ENCODE peak calls at places on chromosome 16, in four cellular contexts. One of them, this sample, is unnamed.

GRCh38 chr16:75304521-75305363 is 53.3 kb upstream of the BCAR1 start:
- DNase-seq in neuronal stem cell: no peak
- DNase-seq in IMR-90: peak
- DNase-seq in H9: no peak
- DNase-seq in this sample: peak

GRCh38 chr16:4879049-4879448 is 31.8 kb downstream of the UBN1 start:
- DNase-seq in neuronal stem cell: no peak
- DNase-seq in IMR-90: no peak
- DNase-seq in H9: no peak
- DNase-seq in this sample: no peak

GRCh38 chr16:4801051-4801961 is 1.1 kb downstream of the ROGDI start:
- DNase-seq in neuronal stem cell: no peak
- DNase-seq in IMR-90: no peak
- DNase-seq in H9: no peak
- DNase-seq in this sample: no peak

GRCh38 chr16:50644730-50645129 is 36.4 kb downstream of the SNX20 start:
- DNase-seq in neuronal stem cell: no peak
- DNase-seq in IMR-90: no peak
- DNase-seq in H9: peak
- DNase-seq in this sample: no peak

GRCh38 chr16:66166451-66166850 is 200.0 kb upstream of the CDH5 start:
- DNase-seq in neuronal stem cell: no peak
- DNase-seq in IMR-90: peak
- DNase-seq in H9: no peak
- DNase-seq in this sample: no peak

GRCh38 chr16:87971933-87972332 is 20.7 kb downstream of the BANP start:
- DNase-seq in neuronal stem cell: no peak
- DNase-seq in IMR-90: no peak
- DNase-seq in H9: no peak
- DNase-seq in this sample: no peak

GRCh38 chr16:79902351-79902750 is 301.8 kb upstream of the MAF start:
- DNase-seq in neuronal stem cell: no peak
- DNase-seq in IMR-90: no peak
- DNase-seq in H9: no peak
- DNase-seq in this sample: no peak

GRCh38 chr16:59202463-59202862 is 468.3 kb upstream of the GOT2 start:
- DNase-seq in neuronal stem cell: no peak
- DNase-seq in IMR-90: no peak
- DNase-seq in H9: no peak
- DNase-seq in this sample: no peak

GRCh38 chr16:89921131-89921698 is 1.9 kb upstream of the TUBB3 start:
- DNase-seq in neuronal stem cell: no peak
- DNase-seq in IMR-90: no peak
- DNase-seq in H9: peak
- DNase-seq in this sample: no peak

GRCh38 chr16:8571061-8571596 is 19.2 kb downstream of the TMEM114 start:
- DNase-seq in neuronal stem cell: no peak
- DNase-seq in IMR-90: peak
- DNase-seq in H9: no peak
- DNase-seq in this sample: peak

GRCh38 chr16:11395949-11396240 is 50.6 kb downstream of the RMI2 start:
- DNase-seq in neuronal stem cell: no peak
- DNase-seq in IMR-90: no peak
- DNase-seq in H9: no peak
- DNase-seq in this sample: no peak

GRCh38 chr16:19840524-19841110 is 44.0 kb downstream of the GPRC5B start:
- DNase-seq in neuronal stem cell: no peak
- DNase-seq in IMR-90: no peak
- DNase-seq in H9: no peak
- DNase-seq in this sample: no peak

GRCh38 chr16:14529010-14529669 is 100.9 kb downstream of the PARN start:
- DNase-seq in neuronal stem cell: peak
- DNase-seq in IMR-90: peak
- DNase-seq in H9: peak
- DNase-seq in this sample: peak

GRCh38 chr16:7518158-7518557 is 185.5 kb downstream of the RBFOX1 start:
- DNase-seq in neuronal stem cell: no peak
- DNase-seq in IMR-90: no peak
- DNase-seq in H9: no peak
- DNase-seq in this sample: no peak

GRCh38 chr16:22232277-22233049 is 26.4 kb downstream of the EEF2K start:
- DNase-seq in neuronal stem cell: no peak
- DNase-seq in IMR-90: peak
- DNase-seq in H9: no peak
- DNase-seq in this sample: peak

GRCh38 chr16:89210904-89211515 is 6.5 kb upstream of the ZNF778 start:
- DNase-seq in neuronal stem cell: no peak
- DNase-seq in IMR-90: peak
- DNase-seq in H9: no peak
- DNase-seq in this sample: no peak

GRCh38 chr16:57600048-57600835 is 28.2 kb upstream of the ADGRG1 start:
- DNase-seq in neuronal stem cell: peak
- DNase-seq in IMR-90: peak
- DNase-seq in H9: peak
- DNase-seq in this sample: peak

GRCh38 chr16:51164574-51164973 is 13.5 kb upstream of the SALL1 start:
- DNase-seq in neuronal stem cell: no peak
- DNase-seq in IMR-90: no peak
- DNase-seq in H9: no peak
- DNase-seq in this sample: no peak

GRCh38 chr16:57590654-57591085 is 37.8 kb upstream of the ADGRG1 start:
- DNase-seq in neuronal stem cell: no peak
- DNase-seq in IMR-90: peak
- DNase-seq in H9: no peak
- DNase-seq in this sample: peak

GRCh38 chr16:70578035-70578434 is 54.4 kb downstream of the SF3B3 start:
- DNase-seq in neuronal stem cell: no peak
- DNase-seq in IMR-90: no peak
- DNase-seq in H9: no peak
- DNase-seq in this sample: no peak

GRCh38 chr16:75292691-75293090 is 41.3 kb upstream of the BCAR1 start:
- DNase-seq in neuronal stem cell: no peak
- DNase-seq in IMR-90: no peak
- DNase-seq in H9: no peak
- DNase-seq in this sample: no peak

DNA sequence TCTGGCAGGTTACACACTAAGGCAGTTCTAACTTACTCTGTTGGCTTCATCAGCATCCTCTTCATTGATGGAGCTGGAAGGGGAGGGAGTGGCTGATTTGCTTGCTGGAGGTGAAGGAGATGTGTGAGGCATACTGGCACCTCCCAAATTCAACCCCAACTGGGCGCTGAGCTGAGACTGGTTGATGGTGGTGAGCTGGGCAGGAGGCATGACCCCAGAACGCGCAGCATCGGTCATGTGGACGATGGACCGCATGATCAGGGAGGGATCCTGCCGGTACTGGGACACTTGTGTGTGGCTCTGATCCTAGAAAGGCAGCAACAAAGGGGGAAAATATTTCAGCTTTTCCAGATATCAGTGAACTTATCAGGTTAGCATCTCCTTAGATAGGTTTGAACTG is 96.7 kb downstream of the TOX3 start:
- DNase-seq in neuronal stem cell: no peak
- DNase-seq in IMR-90: no peak
- DNase-seq in H9: no peak
- DNase-seq in this sample: no peak
- H3K14ac ChIP-seq in neuronal stem cell: no peak
- H3K14ac ChIP-seq in IMR-90: no peak
- H3K14ac ChIP-seq in H9: no peak
- H3K14ac ChIP-seq in this sample: no peak

GRCh38 chr16:591892-592517 is 2.1 kb downstream of the RAB40C start:
- DNase-seq in neuronal stem cell: no peak
- DNase-seq in IMR-90: no peak
- DNase-seq in H9: no peak
- DNase-seq in this sample: no peak

GRCh38 chr16:588889-589657 is 793 bp upstream of the RAB40C start:
- DNase-seq in neuronal stem cell: peak
- DNase-seq in IMR-90: peak
- DNase-seq in H9: peak
- DNase-seq in this sample: peak

GRCh38 chr16:590875-591200 is 972 bp downstream of the RAB40C start:
- DNase-seq in neuronal stem cell: no peak
- DNase-seq in IMR-90: no peak
- DNase-seq in H9: no peak
- DNase-seq in this sample: no peak

GRCh38 chr16:589658-590159 is at the start of gene RAB40C:
- DNase-seq in neuronal stem cell: peak
- DNase-seq in IMR-90: peak
- DNase-seq in H9: peak
- DNase-seq in this sample: peak

GRCh38 chr16:590165-590874 is 454 bp downstream of the RAB40C start:
- DNase-seq in neuronal stem cell: no peak
- DNase-seq in IMR-90: peak
- DNase-seq in H9: no peak
- DNase-seq in this sample: peak
- H3K14ac ChIP-seq in neuronal stem cell: peak
- H3K14ac ChIP-seq in IMR-90: peak
- H3K14ac ChIP-seq in H9: no peak
- H3K14ac ChIP-seq in this sample: no peak

GRCh38 chr16:67406628-67407027 is 9.6 kb downstream of the ZDHHC1 start:
- DNase-seq in neuronal stem cell: no peak
- DNase-seq in IMR-90: peak
- DNase-seq in H9: no peak
- DNase-seq in this sample: peak
- H3K14ac ChIP-seq in neuronal stem cell: no peak
- H3K14ac ChIP-seq in IMR-90: peak
- H3K14ac ChIP-seq in H9: no peak
- H3K14ac ChIP-seq in this sample: no peak

GRCh38 chr16:2008631-2009301 is 855 bp downstream of the ZNF598 start:
- DNase-seq in neuronal stem cell: no peak
- DNase-seq in IMR-90: peak
- DNase-seq in H9: no peak
- DNase-seq in this sample: peak
- H3K14ac ChIP-seq in neuronal stem cell: peak
- H3K14ac ChIP-seq in IMR-90: peak
- H3K14ac ChIP-seq in H9: peak
- H3K14ac ChIP-seq in this sample: no peak

DNA sequence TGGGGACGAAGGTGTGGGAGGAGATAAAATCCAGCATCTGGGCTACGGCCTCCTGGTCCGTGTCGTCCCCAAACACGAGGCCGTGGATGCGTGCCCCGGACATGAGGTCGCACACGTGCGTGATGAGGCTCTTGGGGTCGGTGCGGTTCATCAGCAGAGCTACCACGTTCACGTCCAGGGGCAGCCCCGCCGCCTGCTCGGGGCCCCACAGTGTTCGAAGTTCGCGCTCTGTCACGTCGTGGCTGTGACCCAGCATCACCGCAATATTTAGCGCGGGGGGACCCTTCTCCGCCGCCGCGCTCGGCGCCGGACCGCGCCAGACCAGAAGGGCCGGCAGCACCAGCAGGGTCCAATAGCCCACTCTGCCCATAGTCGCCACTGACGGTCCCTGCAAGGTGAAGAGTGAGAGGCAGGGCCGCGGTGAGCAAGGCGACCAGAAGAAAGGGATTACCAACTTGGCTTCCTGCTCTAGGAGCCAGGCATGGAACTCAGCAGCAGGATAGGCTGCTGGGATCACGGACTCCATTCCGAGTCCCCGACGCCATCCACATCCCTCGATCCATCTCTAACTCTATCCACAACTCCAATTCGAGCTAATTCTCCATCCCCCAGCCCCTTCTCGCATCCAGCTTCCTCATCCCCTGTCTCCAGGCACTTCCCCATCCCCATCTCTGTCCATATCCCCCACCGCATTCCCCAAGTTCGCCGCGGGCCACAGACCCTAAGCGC is 2.0 kb downstream of the GRIN2A start:
- DNase-seq in neuronal stem cell: no peak
- DNase-seq in IMR-90: no peak
- DNase-seq in H9: no peak
- DNase-seq in this sample: no peak
- H3K14ac ChIP-seq in neuronal stem cell: peak
- H3K14ac ChIP-seq in IMR-90: no peak
- H3K14ac ChIP-seq in H9: no peak
- H3K14ac ChIP-seq in this sample: no peak

GRCh38 chr16:55911616-55912015 is 36.4 kb upstream of the CES5A start:
- DNase-seq in neuronal stem cell: no peak
- DNase-seq in IMR-90: no peak
- DNase-seq in H9: no peak
- DNase-seq in this sample: no peak
- H3K14ac ChIP-seq in neuronal stem cell: no peak
- H3K14ac ChIP-seq in IMR-90: no peak
- H3K14ac ChIP-seq in H9: no peak
- H3K14ac ChIP-seq in this sample: no peak

GRCh38 chr16:47567321-47567720 is 106.2 kb downstream of the PHKB start:
- DNase-seq in neuronal stem cell: no peak
- DNase-seq in IMR-90: no peak
- DNase-seq in H9: no peak
- DNase-seq in this sample: no peak
- H3K14ac ChIP-seq in neuronal stem cell: no peak
- H3K14ac ChIP-seq in IMR-90: no peak
- H3K14ac ChIP-seq in H9: no peak
- H3K14ac ChIP-seq in this sample: no peak

GRCh38 chr16:81181013-81181720 is 57.3 kb upstream of the BCO1 start:
- DNase-seq in neuronal stem cell: peak
- DNase-seq in IMR-90: peak
- DNase-seq in H9: peak
- DNase-seq in this sample: peak
- H3K14ac ChIP-seq in neuronal stem cell: peak
- H3K14ac ChIP-seq in IMR-90: peak
- H3K14ac ChIP-seq in H9: peak
- H3K14ac ChIP-seq in this sample: no peak

GRCh38 chr16:84881702-84882521 is 62.1 kb downstream of the CRISPLD2 start:
- DNase-seq in neuronal stem cell: no peak
- DNase-seq in IMR-90: peak
- DNase-seq in H9: no peak
- DNase-seq in this sample: peak

GRCh38 chr16:84883301-84883700 is 63.5 kb downstream of the CRISPLD2 start:
- DNase-seq in neuronal stem cell: no peak
- DNase-seq in IMR-90: no peak
- DNase-seq in H9: peak
- DNase-seq in this sample: no peak

GRCh38 chr16:84885024-84885910 is 65.5 kb downstream of the CRISPLD2 start:
- DNase-seq in neuronal stem cell: peak
- DNase-seq in IMR-90: no peak
- DNase-seq in H9: peak
- DNase-seq in this sample: no peak

GRCh38 chr16:84886536-84887090 is 66.8 kb downstream of the CRISPLD2 start:
- DNase-seq in neuronal stem cell: no peak
- DNase-seq in IMR-90: no peak
- DNase-seq in H9: no peak
- DNase-seq in this sample: no peak

DNA sequence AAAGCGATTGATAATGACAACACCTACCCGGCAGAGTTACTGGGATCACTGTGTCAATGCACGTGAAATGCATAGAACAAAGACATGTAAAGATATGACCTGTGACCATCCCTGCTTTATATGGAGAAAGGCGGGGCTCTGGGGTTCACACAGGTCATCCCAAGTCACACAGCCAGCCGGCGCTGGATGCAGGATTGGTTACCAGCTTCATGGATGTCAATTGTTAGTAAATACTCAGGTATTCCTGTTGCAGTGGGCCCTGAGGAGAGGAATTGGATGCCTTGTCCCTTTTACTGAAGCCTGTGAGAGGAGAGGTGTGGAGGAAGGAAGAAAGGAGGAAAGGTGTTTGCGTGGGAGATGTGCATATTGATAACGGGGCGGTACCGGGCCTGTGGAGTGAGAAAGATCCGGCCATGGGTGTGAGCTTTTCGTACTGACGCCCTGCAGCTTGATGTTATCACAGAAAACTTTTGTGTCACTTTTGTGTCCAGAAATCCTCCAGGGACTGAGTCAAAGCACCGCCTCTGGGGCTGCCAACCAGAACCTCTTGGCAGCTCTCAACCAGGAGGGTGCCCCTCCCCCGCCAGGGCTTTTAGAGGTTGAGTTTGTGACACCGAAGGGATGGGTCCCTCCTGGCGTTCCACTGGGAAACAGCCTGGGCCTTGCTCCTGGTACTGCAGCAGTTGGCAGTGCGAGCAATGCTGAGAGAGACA is 64.7 kb downstream of the CRISPLD2 start:
- DNase-seq in neuronal stem cell: peak
- DNase-seq in IMR-90: no peak
- DNase-seq in H9: no peak
- DNase-seq in this sample: no peak
- H3K14ac ChIP-seq in neuronal stem cell: no peak
- H3K14ac ChIP-seq in IMR-90: no peak
- H3K14ac ChIP-seq in H9: no peak
- H3K14ac ChIP-seq in this sample: no peak